ENCODE peak calls at places on chromosomes 1 and 21, in six cellular contexts. T is prostate gland, Y is neural progenitor cell, S is tibial nerve, H is pancreas, D is posterior cingulate gyrus. L is an unnamed sample.

GRCh38 chr1:234628099-234628498 is 18.1 kb upstream of the IRF2BP2 start:
- DNase-seq in T (no peak), Y (no peak), S (no peak), H (no peak), D (no peak), L (no peak)

GRCh38 chr1:156347337-156347736 is 9.0 kb downstream of the TSACC start:
- DNase-seq in T (no peak), Y (no peak), S (no peak), H (no peak), D (no peak), L (no peak)

GRCh38 chr1:211638723-211639122 is 36.7 kb downstream of the NEK2 start:
- DNase-seq in T (no peak), Y (no peak), S (no peak), H (no peak), D (no peak), L (peak)

GRCh38 chr1:19074902-19075721 is 118.6 kb upstream of the IFFO2 start:
- DNase-seq in T (peak), Y (no peak), S (no peak), H (peak), D (no peak), L (no peak)

GRCh38 chr1:226029093-226029496 is 30.0 kb upstream of the SDE2 start:
- DNase-seq in T (no peak), Y (no peak), S (peak), H (no peak), D (no peak), L (no peak)

GRCh38 chr21:32056791-32057190 is 184.0 kb downstream of the HUNK start:
- DNase-seq in T (no peak), Y (peak), S (no peak), H (no peak), D (no peak), L (peak)

GRCh38 chr1:42133809-42134526 is 19.2 kb upstream of the GUCA2B start:
- DNase-seq in T (no peak), Y (no peak), S (no peak), H (no peak), D (no peak), L (no peak)

GRCh38 chr1:52970149-52970548 is 43.1 kb downstream of the SCP2 start:
- DNase-seq in T (no peak), Y (peak), S (no peak), H (no peak), D (no peak), L (no peak)

GRCh38 chr1:29806646-29807319 is 570.5 kb downstream of the PTPRU start:
- DNase-seq in T (no peak), Y (peak), S (no peak), H (no peak), D (no peak), L (no peak)

GRCh38 chr1:151342021-151342420 is 5.0 kb downstream of the RFX5 start:
- DNase-seq in T (no peak), Y (no peak), S (no peak), H (no peak), D (no peak), L (no peak)

GRCh38 chr1:46603481-46603857 is 599 bp downstream of the MKNK1 start:
- DNase-seq in T (no peak), Y (no peak), S (no peak), H (no peak), D (no peak), L (no peak)

GRCh38 chr1:161710562-161710961 is 3.5 kb downstream of the FCRLA start:
- DNase-seq in T (no peak), Y (no peak), S (no peak), H (no peak), D (no peak), L (no peak)

GRCh38 chr1:157313240-157313807 is 175.1 kb upstream of the ETV3 start:
- DNase-seq in T (no peak), Y (no peak), S (no peak), H (no peak), D (no peak), L (no peak)

GRCh38 chr1:245074232-245074747 is 80.5 kb upstream of the KIF26B start:
- DNase-seq in T (no peak), Y (peak), S (no peak), H (no peak), D (no peak), L (no peak)

GRCh38 chr1:31655104-31655503 is 10.4 kb upstream of the PEF1 start:
- DNase-seq in T (no peak), Y (no peak), S (no peak), H (no peak), D (no peak), L (no peak)

GRCh38 chr1:209249785-209250441 is 333.6 kb upstream of the CAMK1G start:
- DNase-seq in T (no peak), Y (no peak), S (no peak), H (no peak), D (no peak), L (no peak)

GRCh38 chr21:37659874-37660273 is 256.4 kb downstream of the KCNJ6 start:
- DNase-seq in T (no peak), Y (no peak), S (no peak), H (no peak), D (no peak), L (no peak)